ENCODE peak calls at places on chromosomes 6 and 20, in four cellular contexts. V, O, X and Q are unnamed samples.
A peak's percentile ranks its signal among the peaks of the same experiment; 100 is the strongest.

GRCh38 chr20:45445805-45446562 is 23.6 kb upstream of the WFDC2 start:
- DNase-seq in V (peak; percentile 68), O (peak; percentile 53), X (no peak), Q (peak; percentile 74)

GRCh38 chr6:159163901-159164370 is 5.3 kb upstream of the FNDC1 start:
- DNase-seq in V (no peak), O (no peak), X (no peak), Q (no peak)

GRCh38 chr20:61940976-61941720 is 124.5 kb downstream of the TAF4 start:
- DNase-seq in V (no peak), O (no peak), X (no peak), Q (peak; percentile 5)

GRCh38 chr6:157800420-157801237 is 22.4 kb upstream of the SNX9 start:
- DNase-seq in V (no peak), O (no peak), X (peak; percentile 76), Q (no peak)

GRCh38 chr6:14856177-14856576 is 389.7 kb upstream of the JARID2 start:
- DNase-seq in V (no peak), O (no peak), X (no peak), Q (no peak)

GRCh38 chr6:165664553-165665383 is 1.7 kb upstream of the PDE10A start:
- DNase-seq in V (no peak), O (no peak), X (no peak), Q (no peak)

GRCh38 chr20:47220161-47220582 is 136.3 kb downstream of the ZMYND8 start:
- DNase-seq in V (peak; percentile 51), O (peak; percentile 61), X (no peak), Q (peak; percentile 67)

GRCh38 chr20:61762886-61763739 is 302.6 kb downstream of the TAF4 start:
- DNase-seq in V (no peak), O (no peak), X (no peak), Q (no peak)

GRCh38 chr20:51136326-51136725 is 113.4 kb upstream of the KCNG1 start:
- DNase-seq in V (no peak), O (no peak), X (no peak), Q (no peak)

GRCh38 chr20:39146394-39146793 is 184.2 kb downstream of the DHX35 start:
- DNase-seq in V (no peak), O (no peak), X (no peak), Q (peak; percentile 24)

GRCh38 chr20:31604567-31605030 is 490 bp upstream of the ID1 start:
- DNase-seq in V (no peak), O (no peak), X (no peak), Q (no peak)

GRCh38 chr6:150072201-150072600 is 3.3 kb upstream of the ULBP3 start:
- DNase-seq in V (peak; percentile 68), O (no peak), X (no peak), Q (no peak)

GRCh38 chr6:127069659-127070279 is 48.7 kb upstream of the RSPO3 start:
- DNase-seq in V (peak; percentile 6), O (peak; percentile 8), X (no peak), Q (no peak)

GRCh38 chr6:2036084-2037023 is 209.1 kb downstream of the GMDS start:
- DNase-seq in V (no peak), O (no peak), X (no peak), Q (no peak)

GRCh38 chr6:125363010-125363359 is 61.2 kb upstream of the HDDC2 start:
- DNase-seq in V (no peak), O (peak; percentile 5), X (no peak), Q (no peak)
- TF ChIP-seq USF1 in V (no peak), O (no peak), X (no peak), Q (no peak)

DNA sequence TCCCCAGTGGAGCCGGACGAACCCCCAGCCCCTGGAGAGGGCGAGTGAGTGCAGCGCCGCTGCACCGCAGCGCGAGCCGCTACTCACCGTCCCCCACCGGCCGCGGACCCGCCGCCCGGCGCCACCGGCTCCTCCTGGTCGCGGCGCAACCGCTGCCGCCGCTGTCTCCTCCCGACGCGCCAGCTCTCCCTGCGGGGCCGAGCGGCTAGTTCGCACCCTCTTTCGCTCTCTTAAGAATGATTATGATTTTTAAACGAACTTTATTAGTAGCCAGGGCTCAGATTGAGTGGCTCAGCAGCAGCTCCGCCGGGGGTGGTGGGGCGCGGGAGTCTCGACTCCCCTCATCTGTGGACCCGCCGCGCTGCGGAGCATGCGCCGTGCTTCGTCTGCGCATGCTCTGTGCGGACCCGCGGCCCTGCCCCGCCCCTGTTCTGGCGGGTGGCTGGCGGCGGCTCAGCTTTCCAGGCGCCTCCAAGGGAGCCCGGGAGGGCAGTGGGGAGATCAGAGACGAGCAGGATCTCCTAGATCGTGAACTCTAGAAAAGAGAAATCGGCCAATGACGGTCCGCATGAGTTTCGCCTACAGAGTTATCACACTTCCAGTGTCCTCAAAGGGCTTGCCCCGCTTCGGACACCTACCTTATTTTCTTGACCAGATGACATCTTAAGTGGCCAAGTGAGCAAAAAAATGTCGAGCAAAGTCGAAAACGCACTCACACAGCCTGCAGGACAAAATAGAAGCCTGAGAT is at the start of gene RAB23:
- DNase-seq in V (peak; percentile 96), O (peak; percentile 96), X (peak; percentile 58), Q (peak; percentile 89)
- TF ChIP-seq USF1 in V (no peak), O (no peak), X (no peak), Q (no peak)

DNA sequence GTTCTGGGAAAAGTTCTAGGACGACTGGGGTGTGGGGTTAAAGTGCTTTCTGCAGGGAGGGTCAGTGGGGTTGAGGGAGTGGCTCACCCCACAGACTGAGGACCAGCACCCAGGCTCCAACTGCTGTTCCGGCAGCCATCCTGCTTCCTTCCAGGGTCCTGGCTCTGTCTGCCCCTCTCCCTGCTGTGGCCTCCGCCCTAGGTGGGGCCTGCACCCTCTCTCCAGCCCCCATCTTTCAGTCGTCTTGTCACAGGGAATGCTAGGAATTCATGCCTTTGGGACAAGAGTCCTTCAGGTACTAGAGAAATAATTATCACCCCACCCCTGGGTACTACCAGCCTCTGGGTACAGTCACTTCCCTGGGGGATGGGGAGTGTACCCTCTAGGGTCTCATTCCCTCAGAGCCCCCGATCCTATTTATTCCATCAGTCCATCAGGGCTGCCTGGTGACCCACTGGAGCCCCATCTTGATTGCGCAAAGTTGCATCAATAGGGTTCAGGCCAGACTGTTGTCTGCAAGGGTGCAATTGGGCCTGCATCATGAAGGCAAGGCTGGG is at the start of gene AGER:
- DNase-seq in V (no peak), O (peak; percentile 6), X (no peak), Q (no peak)
- TF ChIP-seq USF1 in V (no peak), O (no peak), X (no peak), Q (no peak)

DNA sequence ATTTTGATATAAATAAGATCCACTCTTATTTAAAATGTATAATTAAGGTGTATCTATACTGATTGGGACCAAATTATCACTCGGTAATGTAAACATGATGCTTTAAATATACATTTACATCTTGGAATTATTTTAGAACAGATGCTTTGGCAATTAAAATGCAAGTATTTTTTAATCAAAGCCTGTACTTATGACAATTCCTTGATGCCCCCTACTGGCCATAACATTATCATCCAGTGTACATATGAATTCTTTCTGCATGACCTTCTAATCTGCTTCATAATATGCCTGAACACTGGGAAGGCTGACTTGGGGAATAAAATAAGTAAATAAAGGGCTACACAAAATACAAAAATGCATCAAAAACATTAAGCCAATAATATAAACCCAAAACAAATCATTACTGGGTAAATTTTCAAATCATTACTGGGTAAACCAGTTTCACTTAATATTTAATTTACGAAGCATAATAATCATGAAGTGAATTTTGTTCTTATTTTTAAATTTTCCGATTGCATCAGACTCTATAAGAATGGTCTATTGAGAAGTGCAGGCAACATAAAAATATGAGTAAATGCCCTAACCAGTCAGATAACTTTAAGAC is 65.1 kb downstream of the CGA start:
- DNase-seq in V (peak; percentile 49), O (peak; percentile 51), X (no peak), Q (no peak)
- TF ChIP-seq USF1 in V (no peak), O (no peak), X (no peak), Q (no peak)

GRCh38 chr6:156413156-156413555 is 364.0 kb upstream of the ARID1B start:
- DNase-seq in V (no peak), O (no peak), X (no peak), Q (no peak)
- TF ChIP-seq USF1 in V (no peak), O (no peak), X (no peak), Q (no peak)

GRCh38 chr6:106913676-106914280 is 60.8 kb downstream of the CD24 start:
- DNase-seq in V (no peak), O (no peak), X (peak; percentile 63), Q (no peak)
- TF ChIP-seq USF1 in V (no peak), O (no peak), X (no peak), Q (no peak)